ENCODE peak calls at places on chromosomes 12 and 14, in six cellular contexts. Y is HCT116, W is D341Med, M is AG09319, I is left colon, E is HTR-8/SVneo. F is an unnamed sample.

GRCh38 chr12:89861086-89861485 is 152.4 kb upstream of the ATP2B1 start:
- DNase-seq in Y (no peak), W (no peak), M (no peak), I (no peak), E (no peak), F (no peak)

GRCh38 chr12:29782821-29783772 is 645 bp downstream of the TMTC1 start:
- DNase-seq in Y (no peak), W (peak), M (no peak), I (no peak), E (no peak), F (no peak)

GRCh38 chr12:21257172-21257571 is 77.5 kb downstream of the SLCO1A2 start:
- DNase-seq in Y (no peak), W (no peak), M (no peak), I (no peak), E (no peak), F (no peak)

GRCh38 chr14:67477926-67478915 is 10.3 kb downstream of the TMEM229B start:
- DNase-seq in Y (no peak), W (no peak), M (no peak), I (no peak), E (no peak), F (no peak)

GRCh38 chr14:59582161-59582560 is 5.5 kb upstream of the CCDC175 start:
- DNase-seq in Y (no peak), W (peak), M (no peak), I (no peak), E (no peak), F (no peak)

GRCh38 chr14:24861083-24861630 is 188.8 kb downstream of the STXBP6 start:
- DNase-seq in Y (no peak), W (no peak), M (no peak), I (no peak), E (no peak), F (peak)

GRCh38 chr12:91043408-91043807 is 14.4 kb downstream of the KERA start:
- DNase-seq in Y (no peak), W (peak), M (no peak), I (no peak), E (no peak), F (no peak)

GRCh38 chr12:22415342-22416309 is 81.1 kb upstream of the ST8SIA1 start:
- DNase-seq in Y (no peak), W (no peak), M (peak), I (no peak), E (no peak), F (peak)

GRCh38 chr14:66509874-66510273 is 1.9 kb downstream of the GPHN start:
- DNase-seq in Y (no peak), W (no peak), M (no peak), I (no peak), E (no peak), F (no peak)

GRCh38 chr14:75751291-75751690 is 90.2 kb downstream of the TTLL5 start:
- DNase-seq in Y (no peak), W (no peak), M (no peak), I (no peak), E (no peak), F (no peak)

GRCh38 chr12:109111775-109112491 is 4.5 kb upstream of the ACACB start:
- DNase-seq in Y (peak), W (peak), M (peak), I (peak), E (peak), F (no peak)

GRCh38 chr14:68297871-68298468 is 478.4 kb downstream of the RAD51B start:
- DNase-seq in Y (no peak), W (no peak), M (no peak), I (no peak), E (peak), F (peak)

GRCh38 chr12:8012910-8013309 is 19.6 kb upstream of the FOXJ2 start:
- DNase-seq in Y (no peak), W (no peak), M (no peak), I (no peak), E (no peak), F (no peak)

GRCh38 chr12:75289678-75290200 is 40.4 kb downstream of the CAPS2 start:
- DNase-seq in Y (peak), W (no peak), M (no peak), I (no peak), E (no peak), F (no peak)

GRCh38 chr12:9379023-9379742 is 171.0 kb upstream of the PZP start:
- DNase-seq in Y (no peak), W (no peak), M (no peak), I (no peak), E (no peak), F (no peak)